ENCODE peak calls at places on chromosomes 7 and 10, in nine cellular contexts. One of them, this sample, is unnamed.

GRCh38 chr10:119103687-119104652 is at the start of gene DENND10:
- DNase-seq in A549: peak; percentile 79
- DNase-seq in transverse colon: peak; percentile 87
- DNase-seq in sigmoid colon: peak; percentile 94
- DNase-seq in right lobe of liver: peak; percentile 89
- DNase-seq in ovary: peak; percentile 86
- DNase-seq in stomach: peak; percentile 85
- DNase-seq in K562: peak; percentile 98
- DNase-seq in tibial nerve: peak; percentile 77
- DNase-seq in this sample: peak; percentile 94

GRCh38 chr10:49528977-49529506 is 9.9 kb downstream of the ERCC6 start:
- DNase-seq in A549: no peak
- DNase-seq in ovary: no peak
- DNase-seq in sigmoid colon: no peak
- DNase-seq in stomach: no peak
- DNase-seq in K562: no peak
- DNase-seq in tibial nerve: no peak
- DNase-seq in transverse colon: no peak
- DNase-seq in right lobe of liver: no peak
- DNase-seq in this sample: no peak

GRCh38 chr10:51524041-51524440 is 175.4 kb downstream of the CSTF2T start:
- DNase-seq in stomach: no peak
- DNase-seq in right lobe of liver: no peak
- DNase-seq in sigmoid colon: no peak
- DNase-seq in A549: no peak
- DNase-seq in K562: no peak
- DNase-seq in transverse colon: no peak
- DNase-seq in tibial nerve: no peak
- DNase-seq in ovary: no peak
- DNase-seq in this sample: no peak

GRCh38 chr10:91296471-91296870 is 76.0 kb downstream of the PCGF5 start:
- DNase-seq in transverse colon: no peak
- DNase-seq in A549: peak; percentile 25
- DNase-seq in K562: peak; percentile 9
- DNase-seq in right lobe of liver: no peak
- DNase-seq in ovary: no peak
- DNase-seq in tibial nerve: no peak
- DNase-seq in sigmoid colon: no peak
- DNase-seq in stomach: no peak
- DNase-seq in this sample: peak; percentile 8

GRCh38 chr7:64618785-64619456 is 47.0 kb upstream of the ZNF107 start:
- DNase-seq in tibial nerve: no peak
- DNase-seq in transverse colon: no peak
- DNase-seq in ovary: no peak
- DNase-seq in right lobe of liver: no peak
- DNase-seq in stomach: no peak
- DNase-seq in A549: no peak
- DNase-seq in K562: peak; percentile 43
- DNase-seq in sigmoid colon: no peak
- DNase-seq in this sample: peak; percentile 70

GRCh38 chr10:126921974-126922525 is 16.8 kb downstream of the DOCK1 start:
- DNase-seq in stomach: no peak
- DNase-seq in A549: no peak
- DNase-seq in tibial nerve: no peak
- DNase-seq in transverse colon: no peak
- DNase-seq in sigmoid colon: no peak
- DNase-seq in right lobe of liver: no peak
- DNase-seq in ovary: no peak
- DNase-seq in K562: no peak
- DNase-seq in this sample: no peak

GRCh38 chr10:108970016-108970415 is 953.3 kb downstream of the XPNPEP1 start:
- DNase-seq in transverse colon: no peak
- DNase-seq in ovary: no peak
- DNase-seq in K562: no peak
- DNase-seq in sigmoid colon: no peak
- DNase-seq in right lobe of liver: no peak
- DNase-seq in A549: no peak
- DNase-seq in tibial nerve: no peak
- DNase-seq in stomach: no peak
- DNase-seq in this sample: peak; percentile 33

GRCh38 chr7:66837007-66837406 is 84.0 kb upstream of the TMEM248 start:
- DNase-seq in K562: peak; percentile 34
- DNase-seq in sigmoid colon: peak; percentile 17
- DNase-seq in stomach: peak; percentile 46
- DNase-seq in transverse colon: peak; percentile 34
- DNase-seq in ovary: no peak
- DNase-seq in tibial nerve: no peak
- DNase-seq in right lobe of liver: no peak
- DNase-seq in A549: no peak
- DNase-seq in this sample: peak; percentile 86

GRCh38 chr10:47449102-47449978 is 34.6 kb downstream of the ANXA8 start:
- DNase-seq in transverse colon: no peak
- DNase-seq in sigmoid colon: no peak
- DNase-seq in ovary: no peak
- DNase-seq in K562: no peak
- DNase-seq in stomach: no peak
- DNase-seq in tibial nerve: no peak
- DNase-seq in A549: no peak
- DNase-seq in right lobe of liver: no peak
- DNase-seq in this sample: no peak

GRCh38 chr10:60450291-60450690 is 60.6 kb upstream of the ANK3 start:
- DNase-seq in transverse colon: no peak
- DNase-seq in A549: no peak
- DNase-seq in stomach: no peak
- DNase-seq in tibial nerve: no peak
- DNase-seq in K562: no peak
- DNase-seq in sigmoid colon: no peak
- DNase-seq in right lobe of liver: no peak
- DNase-seq in ovary: no peak
- DNase-seq in this sample: no peak

GRCh38 chr7:8115547-8116402 is 146.2 kb downstream of the ICA1 start:
- DNase-seq in tibial nerve: no peak
- DNase-seq in A549: no peak
- DNase-seq in right lobe of liver: no peak
- DNase-seq in ovary: no peak
- DNase-seq in stomach: no peak
- DNase-seq in transverse colon: no peak
- DNase-seq in K562: no peak
- DNase-seq in sigmoid colon: no peak
- DNase-seq in this sample: no peak

GRCh38 chr7:108311446-108312168 is 144.6 kb downstream of the NRCAM start:
- DNase-seq in A549: no peak
- DNase-seq in right lobe of liver: no peak
- DNase-seq in sigmoid colon: no peak
- DNase-seq in tibial nerve: no peak
- DNase-seq in stomach: no peak
- DNase-seq in transverse colon: no peak
- DNase-seq in K562: no peak
- DNase-seq in ovary: no peak
- DNase-seq in this sample: no peak

GRCh38 chr7:106329971-106330733 is 45.4 kb upstream of the NAMPT start:
- DNase-seq in stomach: no peak
- DNase-seq in sigmoid colon: no peak
- DNase-seq in tibial nerve: no peak
- DNase-seq in transverse colon: no peak
- DNase-seq in ovary: no peak
- DNase-seq in right lobe of liver: no peak
- DNase-seq in A549: no peak
- DNase-seq in K562: no peak
- DNase-seq in this sample: no peak

GRCh38 chr10:124744047-124744687 is at the start of gene FAM53B:
- DNase-seq in transverse colon: peak; percentile 88
- DNase-seq in K562: peak; percentile 81
- DNase-seq in A549: peak; percentile 78
- DNase-seq in stomach: peak; percentile 87
- DNase-seq in right lobe of liver: peak; percentile 92
- DNase-seq in tibial nerve: peak; percentile 70
- DNase-seq in ovary: peak; percentile 85
- DNase-seq in sigmoid colon: peak; percentile 91
- DNase-seq in this sample: peak; percentile 94
- TF ChIP-seq POLR2A in transverse colon: no peak
- TF ChIP-seq POLR2A in K562: no peak
- TF ChIP-seq POLR2A in A549: no peak
- TF ChIP-seq POLR2A in stomach: no peak
- TF ChIP-seq POLR2A in right lobe of liver: peak; percentile 71
- TF ChIP-seq POLR2A in tibial nerve: peak; percentile 78
- TF ChIP-seq POLR2A in ovary: peak; percentile 13
- TF ChIP-seq POLR2A in sigmoid colon: no peak
- TF ChIP-seq POLR2A in this sample: no peak

DNA sequence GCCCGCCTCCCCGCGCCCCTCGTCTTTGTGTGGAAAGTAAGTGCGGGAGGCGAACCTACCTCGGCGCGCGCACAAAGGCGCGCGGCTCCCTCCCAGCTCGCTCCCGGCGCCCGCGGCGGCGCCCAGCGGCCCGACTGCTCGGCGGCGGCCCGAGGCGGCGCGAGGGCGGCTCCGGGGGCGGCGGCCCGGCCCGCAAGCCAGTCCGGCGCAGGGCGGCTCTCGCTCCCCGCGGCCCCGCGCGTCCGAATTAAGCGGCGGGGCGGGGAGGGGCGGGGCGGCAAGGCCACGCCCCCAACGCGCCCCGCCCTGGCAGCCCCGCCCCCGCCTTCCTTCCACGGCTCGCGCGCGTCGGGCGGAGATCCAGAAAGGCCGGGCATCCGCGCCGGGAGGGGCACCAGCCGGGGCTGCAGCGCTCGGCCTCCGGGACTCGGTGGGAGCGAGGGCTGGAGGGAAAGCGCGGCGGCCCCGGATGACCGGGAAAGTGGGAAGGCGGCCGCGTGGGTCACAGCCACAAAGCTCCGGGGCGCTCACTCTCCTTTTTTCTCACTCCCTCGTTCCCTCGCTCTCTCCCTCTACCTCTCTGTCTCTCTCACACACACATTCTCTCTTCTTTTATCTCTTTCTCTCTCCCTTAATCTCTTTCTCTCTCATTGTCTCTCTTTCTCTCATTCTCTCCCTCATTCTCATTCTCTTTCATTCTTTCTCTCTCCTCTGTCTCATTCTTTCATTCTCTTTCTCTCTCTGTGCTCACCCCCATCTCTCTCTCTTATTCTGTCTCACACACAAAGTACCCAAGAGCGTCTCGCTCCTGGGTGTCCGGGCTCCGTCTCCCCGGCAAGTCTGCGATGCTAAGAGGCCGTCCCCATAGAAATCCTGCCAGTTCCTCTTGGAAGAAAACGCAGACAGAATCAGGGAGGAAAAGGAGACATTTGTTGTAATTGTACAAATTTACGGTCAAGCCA is 170.2 kb downstream of the FAM107B start:
- DNase-seq in sigmoid colon: peak; percentile 90
- DNase-seq in tibial nerve: peak; percentile 76
- DNase-seq in A549: peak; percentile 47
- DNase-seq in stomach: peak; percentile 86
- DNase-seq in right lobe of liver: peak; percentile 88
- DNase-seq in ovary: peak; percentile 86
- DNase-seq in K562: peak; percentile 90
- DNase-seq in transverse colon: peak; percentile 86
- DNase-seq in this sample: peak; percentile 76
- TF ChIP-seq POLR2A in sigmoid colon: no peak
- TF ChIP-seq POLR2A in tibial nerve: peak; percentile 42
- TF ChIP-seq POLR2A in A549: peak; percentile 80
- TF ChIP-seq POLR2A in stomach: no peak
- TF ChIP-seq POLR2A in right lobe of liver: peak; percentile 85
- TF ChIP-seq POLR2A in ovary: no peak
- TF ChIP-seq POLR2A in K562: no peak
- TF ChIP-seq POLR2A in transverse colon: peak; percentile 70
- TF ChIP-seq POLR2A in this sample: no peak

GRCh38 chr10:45372251-45372951 is 1.6 kb upstream of the ALOX5 start:
- DNase-seq in right lobe of liver: no peak
- DNase-seq in transverse colon: no peak
- DNase-seq in sigmoid colon: no peak
- DNase-seq in stomach: no peak
- DNase-seq in K562: no peak
- DNase-seq in A549: no peak
- DNase-seq in ovary: no peak
- DNase-seq in tibial nerve: no peak
- DNase-seq in this sample: no peak

GRCh38 chr10:45373003-45373782 is 823 bp upstream of the ALOX5 start:
- DNase-seq in K562: peak; percentile 53
- DNase-seq in tibial nerve: no peak
- DNase-seq in ovary: no peak
- DNase-seq in A549: no peak
- DNase-seq in transverse colon: peak; percentile 46
- DNase-seq in sigmoid colon: no peak
- DNase-seq in stomach: no peak
- DNase-seq in right lobe of liver: peak; percentile 38
- DNase-seq in this sample: peak; percentile 59

GRCh38 chr10:45375101-45375500 is 1.1 kb downstream of the ALOX5 start:
- DNase-seq in K562: no peak
- DNase-seq in right lobe of liver: no peak
- DNase-seq in tibial nerve: no peak
- DNase-seq in sigmoid colon: no peak
- DNase-seq in stomach: no peak
- DNase-seq in ovary: no peak
- DNase-seq in transverse colon: no peak
- DNase-seq in A549: no peak
- DNase-seq in this sample: no peak

GRCh38 chr10:45374451-45375052 is 536 bp downstream of the ALOX5 start:
- DNase-seq in K562: no peak
- DNase-seq in tibial nerve: no peak
- DNase-seq in transverse colon: no peak
- DNase-seq in ovary: peak; percentile 22
- DNase-seq in sigmoid colon: no peak
- DNase-seq in A549: no peak
- DNase-seq in right lobe of liver: no peak
- DNase-seq in stomach: no peak
- DNase-seq in this sample: peak; percentile 63

GRCh38 chr10:45373783-45374450 is at the start of gene ALOX5:
- DNase-seq in K562: peak; percentile 97
- DNase-seq in ovary: peak; percentile 68
- DNase-seq in stomach: peak; percentile 80
- DNase-seq in transverse colon: peak; percentile 79
- DNase-seq in right lobe of liver: peak; percentile 85
- DNase-seq in A549: peak; percentile 13
- DNase-seq in sigmoid colon: no peak
- DNase-seq in tibial nerve: no peak
- DNase-seq in this sample: peak; percentile 82
- TF ChIP-seq POLR2A in K562: peak; percentile 37
- TF ChIP-seq POLR2A in ovary: no peak
- TF ChIP-seq POLR2A in stomach: no peak
- TF ChIP-seq POLR2A in transverse colon: no peak
- TF ChIP-seq POLR2A in right lobe of liver: peak; percentile 14
- TF ChIP-seq POLR2A in A549: no peak
- TF ChIP-seq POLR2A in sigmoid colon: no peak
- TF ChIP-seq POLR2A in tibial nerve: no peak
- TF ChIP-seq POLR2A in this sample: peak; percentile 53

GRCh38 chr10:100346765-100347567 is at the start of gene SCD:
- DNase-seq in tibial nerve: peak; percentile 48
- DNase-seq in transverse colon: peak; percentile 77
- DNase-seq in right lobe of liver: peak; percentile 94
- DNase-seq in A549: peak; percentile 98
- DNase-seq in sigmoid colon: peak; percentile 85
- DNase-seq in K562: peak; percentile 83
- DNase-seq in stomach: peak; percentile 70
- DNase-seq in ovary: peak; percentile 83
- DNase-seq in this sample: peak; percentile 87
- TF ChIP-seq POLR2A in tibial nerve: peak; percentile 74
- TF ChIP-seq POLR2A in transverse colon: peak; percentile 78
- TF ChIP-seq POLR2A in right lobe of liver: peak; percentile 85
- TF ChIP-seq POLR2A in A549: peak; percentile 71
- TF ChIP-seq POLR2A in sigmoid colon: peak; percentile 45
- TF ChIP-seq POLR2A in K562: peak; percentile 75
- TF ChIP-seq POLR2A in stomach: no peak
- TF ChIP-seq POLR2A in ovary: peak; percentile 65
- TF ChIP-seq POLR2A in this sample: peak; percentile 97